ENCODE peak calls at places on chromosomes 3 and 15, in five cellular contexts. One of them, this sample, is unnamed.

GRCh38 chr15:89502867-89503595 is 6.6 kb upstream of the RHCG start:
- DNase-seq in H1: no peak
- DNase-seq in fibroblast of lung: no peak
- DNase-seq in IMR-90: no peak
- DNase-seq in K562: no peak
- DNase-seq in this sample: no peak

GRCh38 chr3:124836448-124836847 is 50.7 kb downstream of the ITGB5 start:
- DNase-seq in H1: no peak
- DNase-seq in fibroblast of lung: no peak
- DNase-seq in IMR-90: no peak
- DNase-seq in K562: no peak
- DNase-seq in this sample: no peak

GRCh38 chr15:40941528-40942336 is 11.5 kb upstream of the CHAC1 start:
- DNase-seq in H1: no peak
- DNase-seq in fibroblast of lung: peak
- DNase-seq in IMR-90: peak
- DNase-seq in K562: peak
- DNase-seq in this sample: peak

GRCh38 chr15:25859838-25860645 is 3.1 kb downstream of the ATP10A start:
- DNase-seq in H1: no peak
- DNase-seq in fibroblast of lung: no peak
- DNase-seq in IMR-90: no peak
- DNase-seq in K562: no peak
- DNase-seq in this sample: no peak

GRCh38 chr3:74537164-74537563 is 77.3 kb downstream of the CNTN3 start:
- DNase-seq in H1: no peak
- DNase-seq in fibroblast of lung: peak
- DNase-seq in IMR-90: peak
- DNase-seq in K562: no peak
- DNase-seq in this sample: no peak

GRCh38 chr15:59437777-59438574 is at the start of gene FAM81A:
- DNase-seq in H1: no peak
- DNase-seq in fibroblast of lung: peak
- DNase-seq in IMR-90: peak
- DNase-seq in K562: peak
- DNase-seq in this sample: peak

GRCh38 chr3:58568572-58569286 is 8.5 kb downstream of the FAM107A start:
- DNase-seq in H1: no peak
- DNase-seq in fibroblast of lung: peak
- DNase-seq in IMR-90: peak
- DNase-seq in K562: peak
- DNase-seq in this sample: peak

GRCh38 chr3:160129459-160130061 is 95.7 kb upstream of the C3orf80 start:
- DNase-seq in H1: no peak
- DNase-seq in fibroblast of lung: peak
- DNase-seq in IMR-90: peak
- DNase-seq in K562: no peak
- DNase-seq in this sample: no peak

GRCh38 chr3:100865442-100865841 is 127.8 kb downstream of the ABI3BP start:
- DNase-seq in H1: no peak
- DNase-seq in fibroblast of lung: peak
- DNase-seq in IMR-90: peak
- DNase-seq in K562: no peak
- DNase-seq in this sample: no peak

GRCh38 chr3:155382396-155383042 is 89.0 kb upstream of the STRIT1 start:
- DNase-seq in H1: peak
- DNase-seq in fibroblast of lung: peak
- DNase-seq in IMR-90: peak
- DNase-seq in K562: peak
- DNase-seq in this sample: peak

GRCh38 chr3:121768452-121768851 is 18.9 kb upstream of the GOLGB1 start:
- DNase-seq in H1: no peak
- DNase-seq in fibroblast of lung: no peak
- DNase-seq in IMR-90: no peak
- DNase-seq in K562: no peak
- DNase-seq in this sample: no peak

GRCh38 chr3:168722091-168722490 is 626.4 kb upstream of the GOLIM4 start:
- DNase-seq in H1: no peak
- DNase-seq in fibroblast of lung: peak
- DNase-seq in IMR-90: peak
- DNase-seq in K562: no peak
- DNase-seq in this sample: no peak

GRCh38 chr3:63855333-63855940 is 8.2 kb downstream of the THOC7 start:
- DNase-seq in H1: peak
- DNase-seq in fibroblast of lung: no peak
- DNase-seq in IMR-90: no peak
- DNase-seq in K562: no peak
- DNase-seq in this sample: no peak

GRCh38 chr15:74540135-74540760 is 772 bp upstream of the ARID3B start:
- DNase-seq in H1: no peak
- DNase-seq in fibroblast of lung: peak
- DNase-seq in IMR-90: peak
- DNase-seq in K562: peak
- DNase-seq in this sample: peak

GRCh38 chr15:97567411-97567810 is 393.1 kb upstream of the ARRDC4 start:
- DNase-seq in H1: no peak
- DNase-seq in fibroblast of lung: no peak
- DNase-seq in IMR-90: no peak
- DNase-seq in K562: no peak
- DNase-seq in this sample: no peak

GRCh38 chr3:15768421-15769255 is 29.1 kb downstream of the ANKRD28 start:
- DNase-seq in H1: no peak
- DNase-seq in fibroblast of lung: peak
- DNase-seq in IMR-90: peak
- DNase-seq in K562: peak
- DNase-seq in this sample: no peak

GRCh38 chr3:196868297-196868661 is 559 bp downstream of the SENP5 start:
- DNase-seq in H1: no peak
- DNase-seq in fibroblast of lung: peak
- DNase-seq in IMR-90: peak
- DNase-seq in K562: peak
- DNase-seq in this sample: peak

GRCh38 chr3:168071535-168071934 is 24.2 kb downstream of the GOLIM4 start:
- DNase-seq in H1: no peak
- DNase-seq in fibroblast of lung: peak
- DNase-seq in IMR-90: peak
- DNase-seq in K562: no peak
- DNase-seq in this sample: no peak

DNA sequence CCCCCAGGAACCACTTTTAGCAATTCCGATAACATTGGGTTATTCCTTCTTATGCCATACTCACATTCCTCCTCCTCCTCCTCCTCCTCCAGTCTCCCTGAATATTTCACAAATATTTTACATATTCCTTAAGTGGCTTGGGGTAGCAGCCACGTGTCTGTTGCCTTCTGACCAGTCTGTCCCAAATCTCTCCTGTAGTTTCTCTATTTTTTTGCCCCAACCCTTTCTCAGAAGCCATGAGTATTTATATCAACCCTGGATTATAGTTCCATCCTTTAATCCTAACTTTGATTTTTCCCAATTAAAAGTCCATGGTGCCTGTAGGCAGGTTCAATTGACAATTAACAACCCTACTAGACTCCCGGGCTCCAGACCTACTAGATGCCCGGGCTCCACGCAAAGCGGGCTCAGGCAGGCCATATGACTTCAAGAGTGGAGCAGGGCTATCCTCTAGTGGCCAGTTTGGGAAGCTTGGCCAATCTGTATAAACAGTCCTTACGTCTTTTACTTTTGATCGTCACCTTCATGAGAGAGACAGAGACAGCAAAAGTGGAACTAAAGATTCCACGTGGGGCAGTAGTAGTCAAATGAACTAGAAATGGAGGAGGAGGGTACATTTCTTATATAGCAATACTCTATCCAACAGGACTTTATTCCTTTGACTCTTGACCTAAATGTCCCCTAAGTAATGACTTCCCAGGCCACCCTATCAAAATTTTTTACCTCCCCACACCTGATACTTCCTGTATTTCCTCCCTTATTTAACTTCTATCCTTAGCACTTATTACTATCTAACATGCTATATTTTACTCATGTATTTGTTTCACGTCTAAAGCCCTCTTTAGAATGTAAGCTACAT is 69.7 kb downstream of the USF3 start:
- DNase-seq in H1: peak
- DNase-seq in fibroblast of lung: peak
- DNase-seq in IMR-90: peak
- DNase-seq in K562: peak
- DNase-seq in this sample: peak
- H3K27ac ChIP-seq in H1: no peak
- H3K27ac ChIP-seq in fibroblast of lung: no peak
- H3K27ac ChIP-seq in IMR-90: no peak
- H3K27ac ChIP-seq in K562: no peak
- H3K27ac ChIP-seq in this sample: no peak

DNA sequence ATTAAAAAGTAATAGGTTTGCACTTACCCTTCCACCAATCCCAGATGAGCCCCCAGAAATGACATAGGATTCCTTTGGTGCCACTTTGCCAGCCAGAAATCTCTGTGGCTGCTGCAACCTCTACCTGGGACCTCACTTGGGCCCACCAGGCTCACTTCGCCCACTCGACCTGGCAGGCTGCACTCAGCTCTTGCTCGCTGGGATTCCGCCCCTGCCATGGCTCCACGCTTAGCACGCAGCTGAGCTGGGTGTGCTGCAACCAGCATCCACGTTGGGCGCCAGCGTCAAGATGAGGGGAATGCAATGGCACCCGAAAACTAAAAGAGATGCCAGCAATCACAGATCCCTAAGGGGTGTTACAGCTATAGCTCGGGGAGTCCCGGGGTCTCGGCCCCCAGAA is 761.0 kb downstream of the NAALADL2 start:
- DNase-seq in H1: no peak
- DNase-seq in fibroblast of lung: no peak
- DNase-seq in IMR-90: no peak
- DNase-seq in K562: no peak
- DNase-seq in this sample: no peak
- H3K9ac ChIP-seq in H1: no peak
- H3K9ac ChIP-seq in fibroblast of lung: no peak
- H3K9ac ChIP-seq in IMR-90: no peak
- H3K9ac ChIP-seq in K562: no peak
- H3K9ac ChIP-seq in this sample: no peak

DNA sequence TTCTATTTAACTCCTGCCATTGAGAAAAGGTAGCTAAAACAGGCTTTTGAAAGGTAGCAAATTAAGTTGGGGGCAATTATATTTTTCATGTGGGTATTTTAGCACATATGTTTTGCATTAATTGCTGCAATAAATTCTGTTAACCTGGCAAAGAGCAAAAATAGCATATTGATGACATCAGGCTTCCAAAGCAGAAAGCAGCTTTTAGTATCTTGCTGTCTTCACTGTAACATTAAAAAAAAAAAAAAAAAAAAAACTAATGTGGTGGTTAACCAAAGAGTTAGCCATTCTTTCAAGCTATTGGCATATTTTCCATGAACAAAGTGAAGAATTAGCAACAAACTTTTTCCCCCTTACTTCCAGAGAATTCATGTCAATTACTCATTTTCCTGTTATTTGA is 9.1 kb downstream of the EPHA3 start:
- DNase-seq in H1: no peak
- DNase-seq in fibroblast of lung: peak
- DNase-seq in IMR-90: no peak
- DNase-seq in K562: no peak
- DNase-seq in this sample: no peak
- H3K27ac ChIP-seq in H1: no peak
- H3K27ac ChIP-seq in fibroblast of lung: no peak
- H3K27ac ChIP-seq in IMR-90: no peak
- H3K27ac ChIP-seq in K562: no peak
- H3K27ac ChIP-seq in this sample: no peak

DNA sequence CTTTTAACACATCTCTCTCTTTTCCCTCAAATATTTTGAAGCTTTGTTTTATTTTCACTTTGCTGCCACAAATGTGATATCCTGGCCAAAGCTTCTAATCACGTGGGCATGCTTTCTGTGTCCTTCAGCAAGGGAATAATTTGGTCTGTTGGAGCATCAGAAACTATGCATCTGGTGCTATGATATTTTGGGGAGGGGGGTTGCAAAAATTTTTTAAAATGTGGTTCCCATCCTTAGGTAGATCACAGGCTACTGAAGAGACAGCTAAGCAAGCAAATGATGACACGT is 254.3 kb downstream of the GAP43 start:
- DNase-seq in H1: no peak
- DNase-seq in fibroblast of lung: no peak
- DNase-seq in IMR-90: no peak
- DNase-seq in K562: no peak
- DNase-seq in this sample: no peak
- H3K9ac ChIP-seq in H1: no peak
- H3K9ac ChIP-seq in fibroblast of lung: no peak
- H3K9ac ChIP-seq in IMR-90: no peak
- H3K9ac ChIP-seq in K562: no peak
- H3K9ac ChIP-seq in this sample: no peak

GRCh38 chr15:57703387-57703786 is 3.1 kb upstream of the POLR2M start:
- DNase-seq in H1: no peak
- DNase-seq in fibroblast of lung: peak
- DNase-seq in IMR-90: no peak
- DNase-seq in K562: no peak
- DNase-seq in this sample: peak

GRCh38 chr15:57694264-57694663 is 12.2 kb upstream of the POLR2M start:
- DNase-seq in H1: no peak
- DNase-seq in fibroblast of lung: no peak
- DNase-seq in IMR-90: no peak
- DNase-seq in K562: no peak
- DNase-seq in this sample: no peak

GRCh38 chr15:57696146-57696545 is 10.4 kb upstream of the POLR2M start:
- DNase-seq in H1: no peak
- DNase-seq in fibroblast of lung: no peak
- DNase-seq in IMR-90: no peak
- DNase-seq in K562: no peak
- DNase-seq in this sample: no peak

GRCh38 chr15:57697588-57697987 is 8.9 kb upstream of the POLR2M start:
- DNase-seq in H1: no peak
- DNase-seq in fibroblast of lung: peak
- DNase-seq in IMR-90: peak
- DNase-seq in K562: no peak
- DNase-seq in this sample: no peak

DNA sequence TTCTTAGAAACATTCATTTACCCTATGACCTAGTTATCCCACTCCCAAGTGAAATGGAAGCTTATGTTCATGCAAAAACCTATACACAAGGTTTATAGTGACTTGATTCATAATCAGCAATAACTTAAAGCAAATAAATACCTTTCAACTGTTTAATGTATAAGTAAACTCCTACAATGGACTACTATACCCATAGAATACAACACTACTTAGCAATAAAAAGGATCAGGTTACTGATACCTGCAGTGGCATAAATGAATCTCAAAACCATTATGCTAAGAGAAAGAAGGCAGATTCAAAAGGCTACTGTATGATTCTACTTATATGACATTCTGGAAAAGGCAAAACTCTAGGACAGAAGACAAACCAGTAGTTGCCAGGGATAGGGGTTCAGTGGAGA is 8.3 kb upstream of the POLR2M start:
- DNase-seq in H1: no peak
- DNase-seq in fibroblast of lung: no peak
- DNase-seq in IMR-90: no peak
- DNase-seq in K562: no peak
- DNase-seq in this sample: no peak
- H3K27ac ChIP-seq in H1: no peak
- H3K27ac ChIP-seq in fibroblast of lung: no peak
- H3K27ac ChIP-seq in IMR-90: no peak
- H3K27ac ChIP-seq in K562: no peak
- H3K27ac ChIP-seq in this sample: no peak

GRCh38 chr3:10992017-10992945 is at the start of gene SLC6A1:
- DNase-seq in H1: no peak
- DNase-seq in fibroblast of lung: peak
- DNase-seq in IMR-90: no peak
- DNase-seq in K562: peak
- DNase-seq in this sample: no peak
- H3K9ac ChIP-seq in H1: no peak
- H3K9ac ChIP-seq in fibroblast of lung: no peak
- H3K9ac ChIP-seq in IMR-90: no peak
- H3K9ac ChIP-seq in K562: no peak
- H3K9ac ChIP-seq in this sample: no peak

This sample was measured in MM.1S.